ENCODE peak calls at places on chromosomes 6 and 20, in eight cellular contexts. One of them, this sample, is unnamed.

GRCh38 chr6:14635195-14635594 is 517.6 kb downstream of the CD83 start:
- DNase-seq in omental fat pad: no peak
- DNase-seq in right lobe of liver: no peak
- DNase-seq in heart right ventricle: no peak
- DNase-seq in GM10248: peak
- DNase-seq in cardiac muscle cell: no peak
- DNase-seq in MM.1S: peak
- DNase-seq in breast epithelium: no peak
- DNase-seq in this sample: no peak

GRCh38 chr6:5787054-5787720 is 219.5 kb downstream of the NRN1 start:
- DNase-seq in omental fat pad: no peak
- DNase-seq in right lobe of liver: no peak
- DNase-seq in heart right ventricle: no peak
- DNase-seq in GM10248: no peak
- DNase-seq in cardiac muscle cell: no peak
- DNase-seq in MM.1S: no peak
- DNase-seq in breast epithelium: no peak
- DNase-seq in this sample: no peak

GRCh38 chr6:134519456-134519855 is 201.5 kb upstream of the SGK1 start:
- DNase-seq in omental fat pad: no peak
- DNase-seq in right lobe of liver: peak
- DNase-seq in heart right ventricle: peak
- DNase-seq in GM10248: peak
- DNase-seq in cardiac muscle cell: no peak
- DNase-seq in MM.1S: no peak
- DNase-seq in breast epithelium: no peak
- DNase-seq in this sample: no peak

GRCh38 chr20:23254505-23254904 is 96.1 kb upstream of the NXT1 start:
- DNase-seq in omental fat pad: no peak
- DNase-seq in right lobe of liver: no peak
- DNase-seq in heart right ventricle: no peak
- DNase-seq in GM10248: no peak
- DNase-seq in cardiac muscle cell: no peak
- DNase-seq in MM.1S: no peak
- DNase-seq in breast epithelium: no peak
- DNase-seq in this sample: no peak

GRCh38 chr6:52573295-52573694 is 3.6 kb downstream of the TRAM2 start:
- DNase-seq in omental fat pad: no peak
- DNase-seq in right lobe of liver: no peak
- DNase-seq in heart right ventricle: no peak
- DNase-seq in GM10248: no peak
- DNase-seq in cardiac muscle cell: peak
- DNase-seq in MM.1S: no peak
- DNase-seq in breast epithelium: no peak
- DNase-seq in this sample: no peak

GRCh38 chr6:138468320-138469015 is 30.8 kb downstream of the NHSL1 start:
- DNase-seq in omental fat pad: no peak
- DNase-seq in right lobe of liver: no peak
- DNase-seq in heart right ventricle: no peak
- DNase-seq in GM10248: no peak
- DNase-seq in cardiac muscle cell: no peak
- DNase-seq in MM.1S: no peak
- DNase-seq in breast epithelium: no peak
- DNase-seq in this sample: no peak

GRCh38 chr6:138349891-138350290 is 27.8 kb upstream of the SMIM28 start:
- DNase-seq in omental fat pad: no peak
- DNase-seq in right lobe of liver: no peak
- DNase-seq in heart right ventricle: no peak
- DNase-seq in GM10248: no peak
- DNase-seq in cardiac muscle cell: no peak
- DNase-seq in MM.1S: no peak
- DNase-seq in breast epithelium: no peak
- DNase-seq in this sample: no peak

GRCh38 chr6:40822619-40823018 is 216.4 kb downstream of the UNC5CL start:
- DNase-seq in omental fat pad: no peak
- DNase-seq in right lobe of liver: no peak
- DNase-seq in heart right ventricle: no peak
- DNase-seq in GM10248: no peak
- DNase-seq in cardiac muscle cell: no peak
- DNase-seq in MM.1S: no peak
- DNase-seq in breast epithelium: no peak
- DNase-seq in this sample: no peak

GRCh38 chr6:30515967-30516753 is 26.9 kb downstream of the HLA-E start:
- DNase-seq in omental fat pad: peak
- DNase-seq in right lobe of liver: peak
- DNase-seq in heart right ventricle: peak
- DNase-seq in GM10248: peak
- DNase-seq in cardiac muscle cell: peak
- DNase-seq in MM.1S: peak
- DNase-seq in breast epithelium: peak
- DNase-seq in this sample: no peak

GRCh38 chr6:36642913-36643817 is 35.3 kb upstream of the CDKN1A start:
- DNase-seq in omental fat pad: peak
- DNase-seq in right lobe of liver: peak
- DNase-seq in heart right ventricle: peak
- DNase-seq in GM10248: no peak
- DNase-seq in cardiac muscle cell: peak
- DNase-seq in MM.1S: no peak
- DNase-seq in breast epithelium: peak
- DNase-seq in this sample: no peak

GRCh38 chr6:165031491-165031890 is 277.9 kb downstream of the C6orf118 start:
- DNase-seq in omental fat pad: no peak
- DNase-seq in right lobe of liver: no peak
- DNase-seq in heart right ventricle: no peak
- DNase-seq in GM10248: no peak
- DNase-seq in cardiac muscle cell: no peak
- DNase-seq in MM.1S: no peak
- DNase-seq in breast epithelium: no peak
- DNase-seq in this sample: no peak

GRCh38 chr6:159090530-159091306 is 45.9 kb upstream of the TAGAP start:
- DNase-seq in omental fat pad: no peak
- DNase-seq in right lobe of liver: no peak
- DNase-seq in heart right ventricle: no peak
- DNase-seq in GM10248: no peak
- DNase-seq in cardiac muscle cell: no peak
- DNase-seq in MM.1S: no peak
- DNase-seq in breast epithelium: no peak
- DNase-seq in this sample: no peak

GRCh38 chr6:170176621-170177382 is 114.1 kb downstream of the DLL1 start:
- DNase-seq in omental fat pad: no peak
- DNase-seq in right lobe of liver: no peak
- DNase-seq in heart right ventricle: no peak
- DNase-seq in GM10248: no peak
- DNase-seq in cardiac muscle cell: no peak
- DNase-seq in MM.1S: no peak
- DNase-seq in breast epithelium: no peak
- DNase-seq in this sample: no peak

GRCh38 chr20:22370137-22370536 is 214.2 kb downstream of the FOXA2 start:
- DNase-seq in omental fat pad: no peak
- DNase-seq in right lobe of liver: no peak
- DNase-seq in heart right ventricle: no peak
- DNase-seq in GM10248: no peak
- DNase-seq in cardiac muscle cell: no peak
- DNase-seq in MM.1S: no peak
- DNase-seq in breast epithelium: no peak
- DNase-seq in this sample: no peak

GRCh38 chr6:2663123-2663522 is 87.6 kb downstream of the MYLK4 start:
- DNase-seq in omental fat pad: no peak
- DNase-seq in right lobe of liver: no peak
- DNase-seq in heart right ventricle: no peak
- DNase-seq in GM10248: no peak
- DNase-seq in cardiac muscle cell: no peak
- DNase-seq in MM.1S: no peak
- DNase-seq in breast epithelium: no peak
- DNase-seq in this sample: no peak

GRCh38 chr6:13733178-13733851 is 21.7 kb upstream of the RANBP9 start:
- DNase-seq in omental fat pad: peak
- DNase-seq in right lobe of liver: peak
- DNase-seq in heart right ventricle: peak
- DNase-seq in GM10248: no peak
- DNase-seq in cardiac muscle cell: no peak
- DNase-seq in MM.1S: no peak
- DNase-seq in breast epithelium: peak
- DNase-seq in this sample: no peak

GRCh38 chr6:148657053-148657452 is 89.8 kb upstream of the UST start:
- DNase-seq in omental fat pad: no peak
- DNase-seq in right lobe of liver: no peak
- DNase-seq in heart right ventricle: no peak
- DNase-seq in GM10248: no peak
- DNase-seq in cardiac muscle cell: no peak
- DNase-seq in MM.1S: no peak
- DNase-seq in breast epithelium: no peak
- DNase-seq in this sample: no peak

GRCh38 chr6:17485181-17485580 is 91.8 kb downstream of the CAP2 start:
- DNase-seq in omental fat pad: no peak
- DNase-seq in right lobe of liver: no peak
- DNase-seq in heart right ventricle: no peak
- DNase-seq in GM10248: no peak
- DNase-seq in cardiac muscle cell: no peak
- DNase-seq in MM.1S: no peak
- DNase-seq in breast epithelium: no peak
- DNase-seq in this sample: no peak

DNA sequence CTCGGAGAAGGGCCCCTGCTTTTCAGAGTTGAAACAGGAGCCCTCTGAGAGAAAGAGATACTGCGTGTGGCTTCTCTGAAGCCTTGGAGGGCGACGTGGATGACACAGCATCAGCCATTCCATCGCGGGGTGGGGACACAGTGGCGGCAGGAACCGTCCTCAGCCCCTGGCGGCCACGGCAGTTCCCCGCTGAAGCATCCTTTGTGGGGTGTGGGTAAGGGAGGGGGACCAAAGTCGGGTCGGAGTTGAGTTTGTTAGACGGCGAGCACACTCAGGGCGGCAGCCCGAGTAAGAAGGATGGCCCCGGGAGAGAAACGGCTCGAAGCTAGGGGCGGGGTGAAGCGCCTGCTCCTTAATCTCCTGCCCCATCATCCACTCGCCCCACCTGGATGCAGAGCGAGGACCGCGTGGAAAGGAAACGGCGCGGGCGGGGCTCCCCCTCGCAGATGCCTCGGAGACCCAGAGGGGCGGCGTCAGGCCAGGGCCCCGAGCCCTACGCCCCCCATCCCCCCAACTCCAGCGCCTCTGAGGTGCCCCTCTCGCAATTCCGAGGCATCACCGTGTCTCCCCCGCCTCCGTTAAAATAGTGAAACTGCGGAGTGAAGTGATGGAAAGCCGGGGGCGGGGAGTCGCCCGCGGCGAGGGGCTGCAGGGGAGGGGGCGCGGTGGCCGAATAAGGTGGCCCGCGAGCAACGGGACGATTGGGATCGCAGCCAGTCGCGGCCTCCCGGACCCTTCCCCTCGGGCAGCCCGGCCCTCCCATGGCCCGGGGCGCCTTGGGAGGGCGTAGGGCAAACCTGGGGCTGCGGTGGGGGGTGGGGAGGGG is 796 bp upstream of the RREB1 start:
- DNase-seq in omental fat pad: no peak
- DNase-seq in right lobe of liver: peak
- DNase-seq in heart right ventricle: peak
- DNase-seq in GM10248: peak
- DNase-seq in cardiac muscle cell: no peak
- DNase-seq in MM.1S: no peak
- DNase-seq in breast epithelium: peak
- DNase-seq in this sample: peak
- TF ChIP-seq CTCF in omental fat pad: no peak
- TF ChIP-seq CTCF in right lobe of liver: no peak
- TF ChIP-seq CTCF in heart right ventricle: no peak
- TF ChIP-seq CTCF in GM10248: peak
- TF ChIP-seq CTCF in cardiac muscle cell: peak
- TF ChIP-seq CTCF in MM.1S: no peak
- TF ChIP-seq CTCF in breast epithelium: peak
- TF ChIP-seq CTCF in this sample: no peak

GRCh38 chr6:46491201-46491788 is at the start of gene RCAN2:
- DNase-seq in omental fat pad: no peak
- DNase-seq in right lobe of liver: peak
- DNase-seq in heart right ventricle: peak
- DNase-seq in GM10248: peak
- DNase-seq in cardiac muscle cell: peak
- DNase-seq in MM.1S: peak
- DNase-seq in breast epithelium: peak
- DNase-seq in this sample: peak
- TF ChIP-seq CTCF in omental fat pad: no peak
- TF ChIP-seq CTCF in right lobe of liver: no peak
- TF ChIP-seq CTCF in heart right ventricle: no peak
- TF ChIP-seq CTCF in GM10248: no peak
- TF ChIP-seq CTCF in cardiac muscle cell: no peak
- TF ChIP-seq CTCF in MM.1S: no peak
- TF ChIP-seq CTCF in breast epithelium: no peak
- TF ChIP-seq CTCF in this sample: no peak

GRCh38 chr6:163709255-163709654 is 294.7 kb downstream of the QKI start:
- DNase-seq in omental fat pad: no peak
- DNase-seq in right lobe of liver: no peak
- DNase-seq in heart right ventricle: no peak
- DNase-seq in GM10248: no peak
- DNase-seq in cardiac muscle cell: no peak
- DNase-seq in MM.1S: no peak
- DNase-seq in breast epithelium: no peak
- DNase-seq in this sample: no peak
- TF ChIP-seq CTCF in omental fat pad: no peak
- TF ChIP-seq CTCF in right lobe of liver: no peak
- TF ChIP-seq CTCF in heart right ventricle: no peak
- TF ChIP-seq CTCF in GM10248: no peak
- TF ChIP-seq CTCF in cardiac muscle cell: no peak
- TF ChIP-seq CTCF in MM.1S: no peak
- TF ChIP-seq CTCF in breast epithelium: no peak
- TF ChIP-seq CTCF in this sample: no peak

DNA sequence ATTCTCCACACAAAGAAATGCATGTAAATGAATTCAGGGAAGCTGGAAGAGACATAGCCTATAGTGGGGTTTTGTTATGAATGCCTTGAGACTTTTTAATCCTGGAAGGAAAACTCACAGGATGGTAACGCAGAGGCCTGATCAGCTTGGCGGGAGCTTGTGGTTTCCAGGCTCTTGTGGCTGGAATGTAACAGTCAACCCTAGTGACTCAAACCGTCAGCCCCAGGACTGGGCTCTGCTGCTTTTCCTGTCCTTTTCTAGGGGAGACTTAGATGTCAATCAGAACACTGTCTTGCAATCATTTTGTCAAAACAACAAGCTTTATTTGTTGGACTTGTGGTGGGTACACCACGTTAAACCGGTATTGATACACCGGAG is 34.9 kb downstream of the KIF25 start:
- DNase-seq in omental fat pad: no peak
- DNase-seq in right lobe of liver: no peak
- DNase-seq in heart right ventricle: no peak
- DNase-seq in GM10248: no peak
- DNase-seq in cardiac muscle cell: no peak
- DNase-seq in MM.1S: no peak
- DNase-seq in breast epithelium: peak
- DNase-seq in this sample: no peak
- TF ChIP-seq CTCF in omental fat pad: no peak
- TF ChIP-seq CTCF in right lobe of liver: no peak
- TF ChIP-seq CTCF in heart right ventricle: no peak
- TF ChIP-seq CTCF in GM10248: no peak
- TF ChIP-seq CTCF in cardiac muscle cell: peak
- TF ChIP-seq CTCF in MM.1S: no peak
- TF ChIP-seq CTCF in breast epithelium: no peak
- TF ChIP-seq CTCF in this sample: no peak

DNA sequence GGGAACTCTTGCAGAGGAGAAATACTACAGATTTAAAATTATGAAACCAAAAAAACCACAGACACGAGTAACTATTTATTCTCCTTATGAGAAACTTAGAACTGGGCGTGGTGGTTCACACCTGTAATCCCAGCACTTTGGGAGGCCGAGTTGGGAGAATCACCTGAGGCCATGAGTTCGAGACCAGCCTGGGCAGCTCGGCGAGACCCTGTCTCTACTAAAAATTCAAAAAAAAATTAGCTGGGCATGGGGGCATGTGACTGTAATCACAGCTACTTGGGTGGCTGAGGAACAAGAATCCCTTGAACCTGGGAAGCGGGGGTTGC is 36.8 kb downstream of the SSR1 start:
- DNase-seq in omental fat pad: no peak
- DNase-seq in right lobe of liver: no peak
- DNase-seq in heart right ventricle: no peak
- DNase-seq in GM10248: no peak
- DNase-seq in cardiac muscle cell: no peak
- DNase-seq in MM.1S: no peak
- DNase-seq in breast epithelium: no peak
- DNase-seq in this sample: no peak
- TF ChIP-seq CTCF in omental fat pad: no peak
- TF ChIP-seq CTCF in right lobe of liver: no peak
- TF ChIP-seq CTCF in heart right ventricle: no peak
- TF ChIP-seq CTCF in GM10248: no peak
- TF ChIP-seq CTCF in cardiac muscle cell: no peak
- TF ChIP-seq CTCF in MM.1S: no peak
- TF ChIP-seq CTCF in breast epithelium: no peak
- TF ChIP-seq CTCF in this sample: no peak

This sample was measured in D721Med.